ENCODE peak calls at places on chromosomes 4 and X, in six cellular contexts. K is endothelial cell of umbilical vein, I is HepG2, Z is A549, D is K562, B is GM12878. C is an unnamed sample.

GRCh38 chr4:48949086-48949485 is 37.0 kb upstream of the CWH43 start:
- DNase-seq in I (no peak), Z (no peak), B (no peak), K (no peak), D (no peak), C (no peak)

GRCh38 chr4:169815606-169816005 is 57.9 kb upstream of the HPF1 start:
- DNase-seq in B (no peak), Z (peak; percentile 38), I (peak; percentile 2), D (no peak), K (no peak), C (no peak)

GRCh38 chr4:177401658-177402273 is 40.5 kb downstream of the AGA start:
- DNase-seq in B (no peak), I (no peak), D (no peak), K (no peak), Z (no peak), C (no peak)

GRCh38 chr4:2962099-2962455 is 1.1 kb downstream of the NOP14 start:
- DNase-seq in K (peak; percentile 21), B (no peak), I (no peak), Z (no peak), D (no peak), C (peak; percentile 71)

GRCh38 chr4:3308691-3309090 is 15.9 kb downstream of the RGS12 start:
- DNase-seq in Z (no peak), I (no peak), D (no peak), B (no peak), K (no peak), C (no peak)

GRCh38 chrX:22234380-22234779 is 38.3 kb upstream of the CBLL2 start:
- DNase-seq in Z (no peak), D (no peak), I (no peak), K (no peak), B (no peak), C (no peak)

GRCh38 chrX:7127058-7127457 is 20.5 kb upstream of the STS start:
- DNase-seq in I (no peak), K (no peak), Z (no peak), D (no peak), B (no peak), C (no peak)

GRCh38 chrX:16484338-16484737 is 165.6 kb upstream of the S100G start:
- DNase-seq in I (no peak), K (peak; percentile 69), D (no peak), B (no peak), Z (no peak), C (peak; percentile 55)

GRCh38 chr4:152220201-152220666 is 315.7 kb downstream of the FBXW7 start:
- DNase-seq in B (no peak), D (no peak), K (no peak), I (no peak), Z (no peak), C (no peak)

GRCh38 chrX:105869676-105870075 is 47.3 kb downstream of the NRK start:
- DNase-seq in B (no peak), I (no peak), K (no peak), D (no peak), Z (no peak), C (no peak)

GRCh38 chr4:175946472-175947116 is 119.0 kb upstream of the WDR17 start:
- DNase-seq in Z (no peak), K (peak; percentile 12), B (no peak), I (no peak), D (no peak), C (no peak)

GRCh38 chr4:4384837-4385236 is 2.1 kb upstream of the NSG1 start:
- DNase-seq in D (peak; percentile 34), K (no peak), I (peak; percentile 12), B (no peak), Z (peak; percentile 21), C (peak; percentile 48)

GRCh38 chrX:130834149-130834548 is 68.9 kb downstream of the ENOX2 start:
- DNase-seq in Z (no peak), I (no peak), K (peak; percentile 1), D (no peak), B (no peak), C (peak; percentile 72)

GRCh38 chr4:184489771-184490170 is 15.4 kb upstream of the IRF2 start:
- DNase-seq in B (no peak), Z (no peak), I (no peak), D (no peak), K (no peak), C (no peak)

GRCh38 chr4:157204634-157205244 is 15.8 kb upstream of the GRIA2 start:
- DNase-seq in Z (peak; percentile 35), B (no peak), K (no peak), D (peak; percentile 39), I (peak; percentile 24), C (peak; percentile 39)

GRCh38 chrX:134633832-134634231 is 24.4 kb downstream of the PLAC1 start:
- DNase-seq in I (no peak), D (no peak), B (no peak), Z (no peak), K (no peak), C (peak; percentile 26)

GRCh38 chr4:84855774-84856173 is 110.7 kb downstream of the WDFY3 start:
- DNase-seq in K (no peak), Z (no peak), D (no peak), I (peak; percentile 18), B (no peak), C (no peak)

GRCh38 chr4:163709601-163710000 is 215.1 kb downstream of the TMA16 start:
- DNase-seq in B (no peak), K (no peak), I (no peak), Z (no peak), D (no peak), C (no peak)

GRCh38 chrX:100296183-100296753 is 113.8 kb downstream of the PCDH19 start:
- DNase-seq in I (no peak), B (no peak), Z (no peak), K (no peak), D (no peak), C (no peak)

GRCh38 chrX:72714471-72714916 is 388 bp upstream of the PHKA1 start:
- DNase-seq in Z (peak; percentile 41), K (peak; percentile 68), D (no peak), I (peak; percentile 12), B (no peak), C (peak; percentile 58)

DNA sequence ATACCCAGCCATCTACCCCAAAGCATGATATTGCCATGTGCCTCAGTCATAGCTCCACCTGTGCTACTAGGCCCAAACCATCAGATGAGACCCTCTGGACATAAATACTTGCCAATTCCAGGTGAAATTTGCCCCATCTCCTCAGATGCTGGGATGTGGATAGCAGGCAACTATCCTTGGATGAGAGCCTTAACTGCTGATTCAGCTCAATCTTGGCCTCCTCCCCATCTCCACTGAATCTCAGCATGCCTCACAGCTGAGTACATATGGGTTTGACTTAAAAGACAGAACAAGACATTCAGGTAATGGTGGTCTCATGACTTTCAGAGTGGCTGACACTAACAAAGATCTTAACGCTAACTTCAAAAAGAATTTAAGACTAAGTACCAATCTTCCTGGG is 50.8 kb upstream of the KLHL13 start:
- DNase-seq in K (no peak), I (no peak), B (no peak), Z (no peak), D (no peak), C (no peak)
- H3K4me3 ChIP-seq in K (no peak overlapping the region), I (no peak overlapping the region), B (no peak overlapping the region), Z (no peak overlapping the region), D (no peak overlapping the region), C (no peak overlapping the region)

GRCh38 chr4:186144596-186145569 is 40.4 kb downstream of the FAM149A start:
- DNase-seq in I (no peak), B (no peak), Z (peak; percentile 13), D (no peak), K (peak; percentile 20), C (no peak)

GRCh38 chr4:186148335-186148975 is 42.9 kb upstream of the CYP4V2 start:
- DNase-seq in Z (no peak), B (no peak), K (no peak), D (no peak), I (no peak), C (no peak)

GRCh38 chr4:186149872-186150271 is 41.5 kb upstream of the CYP4V2 start:
- DNase-seq in I (peak; percentile 39), B (no peak), K (peak; percentile 41), D (no peak), Z (no peak), C (peak; percentile 37)

GRCh38 chr4:186146443-186146842 is 41.9 kb downstream of the FAM149A start:
- DNase-seq in D (no peak), K (no peak), I (no peak), B (no peak), Z (no peak), C (no peak)

DNA sequence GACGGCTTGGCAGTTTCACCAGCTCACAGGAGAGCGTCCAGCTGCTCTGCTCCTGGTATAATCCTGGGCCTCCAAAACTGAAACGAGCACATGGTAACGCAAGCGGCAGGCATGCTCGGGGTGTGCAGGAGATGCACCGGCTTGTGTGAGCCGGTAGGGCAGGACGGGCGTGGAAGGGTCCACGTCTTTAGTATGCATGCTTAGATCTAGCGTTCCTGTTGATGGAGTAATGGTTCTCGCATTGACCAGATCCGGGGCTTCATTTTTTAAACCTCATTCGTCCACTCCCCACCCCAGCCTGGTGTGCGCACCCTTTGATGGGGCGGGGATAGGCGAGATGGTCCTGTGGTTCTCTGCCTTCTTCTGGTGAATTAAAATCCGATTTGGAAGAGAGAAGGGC is 39.7 kb downstream of the FAM149A start:
- DNase-seq in D (no peak), B (no peak), K (peak; percentile 11), I (no peak), Z (peak; percentile 26), C (no peak)
- TF ChIP-seq MYC in D (no peak), B (no peak), K (no peak), I (no peak), Z (no peak), C (no peak)

GRCh38 chr4:112652216-112652615 is 15.3 kb downstream of the LARP7 start:
- DNase-seq in Z (no peak), B (no peak), D (no peak), K (no peak), I (no peak), C (no peak)

GRCh38 chr4:112649055-112649408 is 12.1 kb downstream of the LARP7 start:
- DNase-seq in B (no peak), Z (no peak), I (no peak), D (no peak), K (no peak), C (no peak)

GRCh38 chr4:112648263-112649054 is 11.5 kb downstream of the LARP7 start:
- DNase-seq in I (no peak), Z (no peak), K (no peak), D (no peak), B (no peak), C (no peak)

GRCh38 chr4:112650332-112650731 is 13.4 kb downstream of the LARP7 start:
- DNase-seq in D (no peak), B (no peak), I (no peak), Z (no peak), K (no peak), C (no peak)

DNA sequence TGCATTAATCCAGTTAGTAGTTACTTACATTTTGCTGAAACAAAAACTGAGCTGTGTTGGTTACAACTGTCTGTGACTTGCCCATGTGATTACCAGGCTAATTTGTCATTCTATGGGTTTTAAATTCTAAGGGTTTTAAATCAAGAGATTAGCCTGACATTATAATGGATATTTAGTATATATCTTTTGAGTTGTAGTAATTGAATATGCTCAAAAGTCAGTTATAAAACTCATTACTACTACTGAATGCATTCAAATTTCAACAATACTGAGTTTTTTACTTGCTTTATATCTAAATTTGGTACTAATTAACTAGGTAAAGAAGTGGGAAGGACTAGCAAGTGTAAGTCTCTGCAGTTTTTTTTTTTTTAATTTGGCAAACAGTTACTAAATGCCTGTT is 14.7 kb downstream of the LARP7 start:
- DNase-seq in B (no peak), D (no peak), I (no peak), K (no peak), Z (no peak), C (no peak)
- H3K4me3 ChIP-seq in B (no peak overlapping the region), D (no peak overlapping the region), I (no peak overlapping the region), K (no peak overlapping the region), Z (no peak overlapping the region), C (no peak overlapping the region)

GRCh38 chr4:59571805-59572430 is 1628.2 kb upstream of the ADGRL3 start:
- DNase-seq in I (no peak), Z (no peak), B (no peak), K (no peak), D (no peak), C (no peak)

GRCh38 chr4:59570850-59571476 is 1629.2 kb upstream of the ADGRL3 start:
- DNase-seq in B (peak; percentile 40), K (no peak), D (no peak), I (no peak), Z (no peak), C (no peak)
- TF ChIP-seq MYC in B (no peak), K (no peak), D (no peak), I (no peak), Z (no peak), C (no peak)

C was measured in NB4.